ENCODE peak calls at places on chromosomes 5 and 9, in six cellular contexts. S, D, P, I, K and Z are unnamed samples.

GRCh38 chr5:88813805-88814584 is 69.0 kb downstream of the MEF2C start:
- DNase-seq in K (no peak), S (no peak), D (no peak), P (no peak), I (peak), Z (no peak)

GRCh38 chr5:15105799-15106393 is 234.3 kb upstream of the ANKH start:
- DNase-seq in K (peak), D (peak), I (peak), S (peak), P (peak), Z (peak)

GRCh38 chr9:108297025-108297424 is 558.8 kb downstream of the ACTL7B start:
- DNase-seq in D (peak), P (no peak), I (no peak), S (peak), K (no peak), Z (no peak)

GRCh38 chr5:154087260-154087659 is 48.5 kb downstream of the MFAP3 start:
- DNase-seq in P (no peak), S (no peak), I (no peak), K (no peak), D (no peak), Z (no peak)

GRCh38 chr9:2493106-2493505 is 128.5 kb upstream of the VLDLR start:
- DNase-seq in D (peak), P (no peak), I (no peak), K (peak), S (peak), Z (no peak)

GRCh38 chr9:111900934-111901612 is 4.5 kb downstream of the UGCG start:
- DNase-seq in D (no peak), K (no peak), S (no peak), I (no peak), P (no peak), Z (no peak)

GRCh38 chr5:59407967-59408366 is 485.6 kb downstream of the PDE4D start:
- DNase-seq in K (no peak), D (no peak), S (no peak), I (no peak), P (no peak), Z (no peak)

GRCh38 chr5:31534527-31535046 is 2.5 kb downstream of the C5orf22 start:
- DNase-seq in D (no peak), P (no peak), S (no peak), I (no peak), K (no peak), Z (no peak)

GRCh38 chr9:9625248-9625647 is 987.6 kb downstream of the PTPRD start:
- DNase-seq in S (no peak), P (no peak), K (no peak), D (no peak), I (no peak), Z (no peak)

GRCh38 chr9:32866292-32866691 is 83.0 kb downstream of the TMEM215 start:
- DNase-seq in D (no peak), I (no peak), S (no peak), K (no peak), P (no peak), Z (no peak)

GRCh38 chr9:126854734-126855133 is 5.7 kb upstream of the ZBTB34 start:
- DNase-seq in S (no peak), I (no peak), P (no peak), K (no peak), D (no peak), Z (no peak)

GRCh38 chr5:85533324-85533723 is 1084.4 kb upstream of the COX7C start:
- DNase-seq in S (no peak), K (no peak), I (no peak), D (no peak), P (no peak), Z (no peak)

GRCh38 chr5:137621861-137622823 is 113.7 kb downstream of the KLHL3 start:
- DNase-seq in K (peak), S (peak), P (no peak), D (no peak), I (no peak), Z (no peak)

GRCh38 chr9:91884746-91885687 is 65.0 kb downstream of the ROR2 start:
- DNase-seq in D (no peak), P (no peak), S (peak), I (peak), K (no peak), Z (peak)

GRCh38 chr5:98605010-98605425 is 168.4 kb upstream of the RGMB start:
- DNase-seq in P (no peak), I (peak), S (peak), D (peak), K (no peak), Z (no peak)

GRCh38 chr9:137080260-137081122 is 3.2 kb downstream of the UAP1L1 start:
- DNase-seq in S (no peak), K (no peak), P (no peak), D (no peak), I (no peak), Z (no peak)

GRCh38 chr9:5425006-5425628 is 12.6 kb downstream of the PLGRKT start:
- DNase-seq in P (no peak), I (peak), K (no peak), S (no peak), D (peak), Z (no peak)

GRCh38 chr5:169079697-169080096 is 221.2 kb downstream of the SLIT3 start:
- DNase-seq in S (no peak), D (no peak), P (no peak), I (no peak), K (no peak), Z (no peak)

GRCh38 chr9:86765736-86766410 is 181.4 kb downstream of the GAS1 start:
- DNase-seq in I (peak), P (no peak), S (no peak), K (no peak), D (no peak), Z (no peak)

GRCh38 chr5:150616024-150616470 is 24.4 kb upstream of the SYNPO start:
- DNase-seq in P (no peak), K (no peak), D (no peak), I (no peak), S (no peak), Z (no peak)

GRCh38 chr9:34170252-34170915 is 8.5 kb upstream of the UBAP1 start:
- DNase-seq in D (no peak), P (no peak), S (no peak), K (no peak), I (no peak), Z (no peak)

GRCh38 chr5:127925916-127926315 is 157.7 kb upstream of the SLC12A2 start:
- DNase-seq in P (no peak), S (no peak), K (no peak), I (no peak), D (no peak), Z (no peak)

GRCh38 chr5:119860463-119860862 is 231.1 kb downstream of the FAM170A start:
- DNase-seq in P (no peak), K (no peak), S (no peak), I (no peak), D (no peak), Z (no peak)

GRCh38 chr9:99357575-99357974 is 135.5 kb downstream of the SEC61B start:
- DNase-seq in S (no peak), I (no peak), D (no peak), K (no peak), P (no peak), Z (no peak)

GRCh38 chr5:144390133-144390532 is 219.5 kb downstream of the KCTD16 start:
- DNase-seq in K (no peak), S (peak), D (peak), I (peak), P (peak), Z (no peak)

GRCh38 chr5:76942581-76942980 is 10.3 kb upstream of the CRHBP start:
- DNase-seq in I (no peak), S (peak), D (peak), K (no peak), P (no peak), Z (no peak)

GRCh38 chr5:123916331-123917121 is 404.5 kb downstream of the CSNK1G3 start:
- DNase-seq in S (peak), D (peak), K (no peak), P (no peak), I (no peak), Z (no peak)

GRCh38 chr9:35940474-35941467 is 17.2 kb downstream of the OR2S2 start:
- DNase-seq in P (no peak), S (no peak), I (no peak), K (peak), D (no peak), Z (no peak)

GRCh38 chr9:13786131-13786530 is 506.6 kb upstream of the MPDZ start:
- DNase-seq in S (peak), P (no peak), K (no peak), D (no peak), I (no peak), Z (no peak)

GRCh38 chr5:103774736-103775135 is 212.1 kb upstream of the NUDT12 start:
- DNase-seq in D (peak), I (no peak), S (peak), P (no peak), K (peak), Z (no peak)

GRCh38 chr9:137434498-137435380 is 6.4 kb downstream of the ENTPD8 start:
- DNase-seq in D (no peak), K (no peak), P (no peak), S (no peak), I (no peak), Z (no peak)

GRCh38 chr5:100731768-100732167 is 171.3 kb downstream of the ST8SIA4 start:
- DNase-seq in D (peak), S (no peak), P (no peak), I (no peak), K (no peak), Z (no peak)

GRCh38 chr5:177269976-177270375 is 33.5 kb downstream of the RAB24 start:
- DNase-seq in S (no peak), I (no peak), K (no peak), P (no peak), D (no peak), Z (no peak)

GRCh38 chr9:137959641-137960411 is 82.2 kb downstream of the CACNA1B start:
- DNase-seq in S (no peak), D (no peak), K (no peak), I (peak), P (no peak), Z (no peak)

GRCh38 chr5:111756701-111757581 is at the start of gene NREP:
- DNase-seq in S (peak), I (peak), D (peak), K (peak), P (no peak), Z (peak)
- H3K4ac ChIP-seq in S (peak), I (peak), D (peak), K (peak), P (peak), Z (peak)

GRCh38 chr5:58066076-58066475 is 393.8 kb downstream of the PLK2 start:
- DNase-seq in K (no peak), P (no peak), I (no peak), S (no peak), D (no peak), Z (no peak)

GRCh38 chr5:58056546-58056945 is 403.3 kb downstream of the PLK2 start:
- DNase-seq in S (peak), K (no peak), P (no peak), D (no peak), I (no peak), Z (no peak)

GRCh38 chr5:58057324-58057723 is 402.6 kb downstream of the PLK2 start:
- DNase-seq in K (no peak), P (no peak), D (no peak), I (no peak), S (no peak), Z (no peak)

GRCh38 chr5:58064799-58065198 is 395.1 kb downstream of the PLK2 start:
- DNase-seq in I (no peak), D (no peak), K (no peak), S (peak), P (no peak), Z (no peak)

DNA sequence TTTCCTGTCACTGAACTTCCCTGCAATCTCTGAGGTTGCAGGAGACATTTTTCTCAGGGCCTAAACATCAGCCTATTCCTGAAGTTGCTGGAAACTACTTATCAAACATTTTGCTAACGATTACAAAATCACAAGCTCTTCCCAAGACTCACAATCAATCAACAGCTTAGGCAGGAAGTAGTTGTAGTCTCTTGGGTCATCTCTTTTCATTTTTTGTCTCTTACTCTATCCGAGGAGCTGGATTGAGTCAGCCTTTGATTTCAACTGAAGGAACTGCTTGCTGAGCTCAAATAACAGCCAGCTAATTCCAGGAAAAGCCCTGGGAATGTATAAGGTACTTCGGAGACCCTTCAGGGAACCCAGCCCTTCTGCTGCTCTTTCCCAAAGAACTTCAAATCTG is 398.9 kb downstream of the PLK2 start:
- DNase-seq in I (no peak), D (peak), S (peak), K (no peak), P (no peak), Z (no peak)
- H3K4me3 ChIP-seq in I (no peak), D (no peak), S (no peak), K (no peak), P (no peak), Z (no peak)

GRCh38 chr5:157965989-157966388 is 107.0 kb upstream of the CLINT1 start:
- DNase-seq in P (no peak), S (no peak), K (no peak), I (no peak), D (no peak), Z (no peak)
- H3K4ac ChIP-seq in P (no peak), S (no peak), K (no peak), I (peak), D (no peak), Z (no peak)

DNA sequence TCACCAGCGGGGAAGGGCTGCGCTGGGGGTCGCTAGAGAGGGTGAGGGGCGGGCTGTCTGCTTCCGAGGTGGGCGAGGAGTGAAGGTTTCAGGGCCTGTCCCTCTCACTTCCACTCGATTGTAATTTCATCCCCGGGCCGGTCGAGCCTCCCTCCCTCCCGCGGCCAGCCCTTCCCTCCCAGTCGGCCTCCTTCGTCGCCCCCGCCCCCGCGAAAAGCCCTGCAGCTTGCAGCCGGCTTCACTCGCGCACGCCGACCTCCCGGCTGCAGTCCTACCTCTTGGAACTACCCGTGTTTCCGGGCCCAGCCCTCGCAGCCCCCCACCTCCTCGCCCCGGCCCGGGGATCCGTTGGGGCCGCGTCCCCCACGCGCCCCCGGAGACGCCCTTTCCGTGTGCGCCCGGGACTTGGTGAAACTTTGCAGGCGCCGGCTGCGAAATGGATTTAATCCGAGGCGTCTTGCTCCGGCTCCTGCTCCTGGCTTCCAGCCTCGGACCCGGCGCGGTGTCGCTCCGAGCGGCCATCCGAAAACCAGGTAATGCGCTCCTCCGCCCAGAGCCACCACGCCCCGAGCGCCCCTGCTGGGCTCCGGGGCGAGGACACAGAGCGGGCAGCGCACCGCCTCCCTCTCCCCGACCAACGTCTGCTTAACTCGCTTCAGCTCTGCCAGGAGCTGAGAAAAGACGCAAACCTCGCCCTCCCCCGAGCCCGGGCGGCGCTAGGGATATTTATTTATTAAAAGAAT is at the start of gene EGFLAM:
- DNase-seq in K (no peak), P (peak), D (peak), S (no peak), I (peak), Z (peak)
- H3K4me3 ChIP-seq in K (peak), P (peak), D (peak), S (peak), I (peak), Z (peak)

GRCh38 chr5:180786398-180787005 is 16.1 kb downstream of the MGAT1 start:
- DNase-seq in K (peak), S (no peak), P (no peak), D (peak), I (peak), Z (no peak)
- H3K4ac ChIP-seq in K (peak), S (peak), P (peak), D (peak), I (no peak), Z (no peak)

GRCh38 chr5:40832345-40832744 is 2.7 kb downstream of the RPL37 start:
- DNase-seq in D (no peak), P (no peak), I (no peak), K (no peak), S (peak), Z (no peak)
- H3K4me3 ChIP-seq in D (no peak), P (no peak), I (no peak), K (no peak), S (no peak), Z (no peak)

GRCh38 chr5:142356716-142357468 is 32.1 kb upstream of the SPRY4 start:
- DNase-seq in S (peak), I (peak), K (peak), P (peak), D (peak), Z (peak)

GRCh38 chr5:142358121-142358520 is 33.3 kb upstream of the SPRY4 start:
- DNase-seq in I (no peak), K (no peak), D (no peak), S (no peak), P (no peak), Z (no peak)

GRCh38 chr5:142356318-142356715 is 31.5 kb upstream of the SPRY4 start:
- DNase-seq in S (peak), I (no peak), K (no peak), D (peak), P (no peak), Z (no peak)

GRCh38 chr5:142358648-142359047 is 33.8 kb upstream of the SPRY4 start:
- DNase-seq in K (no peak), S (no peak), P (no peak), D (no peak), I (no peak), Z (no peak)

GRCh38 chr5:142357469-142358090 is 32.8 kb upstream of the SPRY4 start:
- DNase-seq in K (no peak), D (peak), S (peak), P (no peak), I (no peak), Z (no peak)
- H3K4ac ChIP-seq in K (no peak), D (peak), S (peak), P (peak), I (peak), Z (no peak)

GRCh38 chr9:130772185-130772584 is 62.9 kb upstream of the ABL1 start:
- DNase-seq in K (no peak), D (no peak), I (no peak), P (no peak), S (no peak), Z (no peak)
- H3K4me3 ChIP-seq in K (no peak), D (no peak), I (no peak), P (no peak), S (no peak), Z (no peak)

DNA sequence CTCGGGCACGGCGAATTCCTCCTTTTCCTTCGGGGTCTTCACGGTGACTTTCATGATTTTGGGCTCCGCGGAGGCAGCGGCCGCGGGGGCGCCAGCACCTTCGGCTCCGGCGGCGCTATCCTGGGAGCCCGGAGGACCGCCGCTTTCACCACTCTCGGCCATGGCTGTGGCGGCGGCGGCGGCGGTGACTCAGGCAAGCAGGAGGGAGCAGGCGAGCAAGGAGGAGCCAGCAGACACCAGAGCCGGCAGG is 315 bp downstream of the UBQLN1 start:
- DNase-seq in P (no peak), S (no peak), D (peak), I (no peak), K (peak), Z (no peak)
- H3K4ac ChIP-seq in P (peak), S (peak), D (peak), I (peak), K (peak), Z (peak)

GRCh38 chr5:56585466-56585865 is 229.9 kb upstream of the MAP3K1 start:
- DNase-seq in D (peak), I (no peak), K (no peak), S (peak), P (no peak), Z (no peak)
- H3K4me3 ChIP-seq in D (no peak), I (no peak), K (no peak), S (no peak), P (no peak), Z (no peak)